ENCODE peak calls at places on chromosomes 11 and 22, in four cellular contexts. T, D, S and B are unnamed samples.

GRCh38 chr11:18203723-18204122 is 31.1 kb downstream of the MRGPRX4 start:
- DNase-seq in T (no peak), D (no peak), S (no peak), B (no peak)

GRCh38 chr22:44486538-44486937 is 11.5 kb downstream of the RTL6 start:
- DNase-seq in T (no peak), D (no peak), S (no peak), B (no peak)

GRCh38 chr11:102187416-102188125 is 77.3 kb downstream of the YAP1 start:
- DNase-seq in T (no peak), D (no peak), S (no peak), B (no peak)

GRCh38 chr11:20658135-20658534 is 11.3 kb upstream of the NELL1 start:
- DNase-seq in T (no peak), D (no peak), S (no peak), B (no peak)

GRCh38 chr11:6606471-6607189 is 3.1 kb downstream of the ILK start:
- DNase-seq in T (no peak), D (peak; percentile 97), S (peak; percentile 93), B (peak; percentile 94)

GRCh38 chr11:12278766-12279671 is 98.4 kb upstream of the PARVA start:
- DNase-seq in T (no peak), D (peak; percentile 4), S (no peak), B (peak; percentile 16)

GRCh38 chr22:41334951-41335635 is 33.8 kb downstream of the ZC3H7B start:
- DNase-seq in T (no peak), D (no peak), S (no peak), B (no peak)

GRCh38 chr11:125441648-125442410 is 54.2 kb downstream of the FEZ1 start:
- DNase-seq in T (no peak), D (no peak), S (no peak), B (no peak)

GRCh38 chr11:116173506-116173905 is 599.3 kb downstream of the BUD13 start:
- DNase-seq in T (no peak), D (no peak), S (no peak), B (no peak)

DNA sequence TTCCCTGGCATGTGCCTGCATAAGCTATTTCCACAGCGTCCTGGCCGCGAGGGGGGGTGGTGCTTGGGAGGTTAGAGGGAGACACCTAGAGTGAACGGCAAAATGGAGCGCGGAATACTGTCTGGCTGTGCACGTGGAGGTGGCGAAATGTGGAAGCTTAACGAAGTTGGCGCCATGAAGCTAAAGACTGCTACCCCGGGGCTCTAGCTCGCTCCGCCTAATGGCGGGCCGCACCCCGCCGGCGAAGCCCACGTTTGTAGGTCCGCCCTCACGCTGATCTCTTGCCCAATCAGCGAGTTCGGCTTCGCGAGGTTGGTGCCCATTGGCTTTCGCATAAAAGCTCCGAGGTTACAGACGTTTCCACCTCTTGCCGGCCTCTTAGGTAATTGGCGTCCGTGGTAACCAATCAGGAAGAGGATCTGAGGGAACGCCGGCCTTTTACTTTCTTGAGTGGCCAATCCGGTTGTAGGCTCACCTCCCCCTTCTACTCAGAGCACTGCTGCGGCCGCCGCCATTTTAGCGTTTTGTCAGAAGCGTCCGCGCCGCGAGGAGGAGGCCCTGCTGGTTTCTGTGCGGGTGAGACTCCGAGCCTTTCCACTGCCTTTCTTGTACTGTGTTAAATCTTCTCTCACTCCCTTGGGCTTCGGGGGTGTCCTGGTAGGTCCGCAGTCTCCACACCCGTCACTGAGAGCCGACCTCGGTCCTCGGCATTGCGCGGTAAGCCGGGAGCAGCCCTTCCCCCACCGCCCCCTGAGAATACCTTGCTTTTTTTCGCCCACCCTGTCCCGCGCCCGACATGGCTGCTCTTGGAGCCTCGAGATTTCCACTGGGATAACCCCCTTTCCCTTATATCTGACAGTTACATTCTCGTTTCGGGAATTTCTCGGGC is at the start of gene RBM4:
- DNase-seq in T (peak; percentile 92), D (peak; percentile 99), S (peak; percentile 99), B (peak; percentile 99)
- TF ChIP-seq POLR2A in T (no peak), D (peak; percentile 94), S (peak; percentile 94), B (peak; percentile 89)

DNA sequence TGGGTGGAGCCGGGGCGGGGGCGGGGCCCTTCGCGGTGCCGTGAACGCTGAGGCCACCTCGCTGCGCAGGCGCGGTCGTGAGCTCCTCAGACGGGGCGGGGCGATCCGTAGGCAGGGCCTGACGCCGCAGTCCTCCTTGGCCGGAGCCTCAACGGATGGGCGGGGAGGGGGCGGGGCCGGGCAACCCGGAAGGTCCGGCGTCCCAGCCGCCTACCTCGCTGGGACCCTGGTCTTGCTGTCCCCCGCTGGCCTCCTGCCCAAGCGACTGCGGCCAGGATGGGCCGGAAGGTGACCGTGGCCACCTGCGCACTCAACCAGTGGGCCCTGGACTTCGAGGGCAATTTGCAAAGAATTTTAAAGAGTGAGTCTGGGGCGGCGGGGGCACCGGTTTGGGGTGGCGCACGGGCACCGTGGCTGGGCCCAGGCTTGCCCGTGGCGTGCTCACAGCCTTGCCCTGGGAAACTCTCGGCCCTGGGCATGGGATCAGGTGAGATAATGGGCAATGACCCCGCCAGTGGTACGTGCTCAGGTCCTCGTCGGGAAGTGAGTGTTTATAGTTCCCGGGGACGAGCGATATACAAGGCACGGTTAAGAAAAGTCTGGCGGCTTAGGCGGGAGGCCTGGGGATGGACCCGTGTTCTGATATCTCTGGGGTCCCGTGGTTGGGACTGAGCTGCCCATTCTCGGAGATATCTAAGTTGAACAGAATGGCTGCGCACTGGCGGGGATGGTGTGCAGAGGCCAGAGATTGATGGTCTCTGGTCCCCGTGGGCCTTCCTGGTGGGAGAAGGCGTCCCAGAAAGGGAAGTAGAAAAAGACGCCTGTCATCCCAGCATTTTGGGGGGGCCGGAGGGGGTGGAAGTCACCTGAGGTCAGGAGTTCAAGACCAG is at the start of gene NADSYN1:
- DNase-seq in T (peak; percentile 81), D (peak; percentile 97), S (peak; percentile 94), B (peak; percentile 98)
- TF ChIP-seq POLR2A in T (no peak), D (no peak), S (peak; percentile 50), B (no peak)

GRCh38 chr22:36386900-36387663 is 685 bp downstream of the MYH9 start:
- DNase-seq in T (no peak), D (peak; percentile 55), S (no peak), B (peak; percentile 91)

GRCh38 chr22:36386351-36386899 is 1.3 kb downstream of the MYH9 start:
- DNase-seq in T (no peak), D (no peak), S (no peak), B (no peak)

GRCh38 chr22:36385491-36386350 is 2.0 kb downstream of the MYH9 start:
- DNase-seq in T (no peak), D (peak; percentile 74), S (peak; percentile 90), B (no peak)

GRCh38 chr22:36383110-36383581 is 4.6 kb downstream of the MYH9 start:
- DNase-seq in T (no peak), D (no peak), S (peak; percentile 74), B (no peak)

GRCh38 chr22:36384766-36385400 is 2.9 kb downstream of the MYH9 start:
- DNase-seq in T (no peak), D (peak; percentile 59), S (no peak), B (no peak)
- TF ChIP-seq POLR2A in T (no peak), D (peak; percentile 67), S (no peak), B (no peak)

DNA sequence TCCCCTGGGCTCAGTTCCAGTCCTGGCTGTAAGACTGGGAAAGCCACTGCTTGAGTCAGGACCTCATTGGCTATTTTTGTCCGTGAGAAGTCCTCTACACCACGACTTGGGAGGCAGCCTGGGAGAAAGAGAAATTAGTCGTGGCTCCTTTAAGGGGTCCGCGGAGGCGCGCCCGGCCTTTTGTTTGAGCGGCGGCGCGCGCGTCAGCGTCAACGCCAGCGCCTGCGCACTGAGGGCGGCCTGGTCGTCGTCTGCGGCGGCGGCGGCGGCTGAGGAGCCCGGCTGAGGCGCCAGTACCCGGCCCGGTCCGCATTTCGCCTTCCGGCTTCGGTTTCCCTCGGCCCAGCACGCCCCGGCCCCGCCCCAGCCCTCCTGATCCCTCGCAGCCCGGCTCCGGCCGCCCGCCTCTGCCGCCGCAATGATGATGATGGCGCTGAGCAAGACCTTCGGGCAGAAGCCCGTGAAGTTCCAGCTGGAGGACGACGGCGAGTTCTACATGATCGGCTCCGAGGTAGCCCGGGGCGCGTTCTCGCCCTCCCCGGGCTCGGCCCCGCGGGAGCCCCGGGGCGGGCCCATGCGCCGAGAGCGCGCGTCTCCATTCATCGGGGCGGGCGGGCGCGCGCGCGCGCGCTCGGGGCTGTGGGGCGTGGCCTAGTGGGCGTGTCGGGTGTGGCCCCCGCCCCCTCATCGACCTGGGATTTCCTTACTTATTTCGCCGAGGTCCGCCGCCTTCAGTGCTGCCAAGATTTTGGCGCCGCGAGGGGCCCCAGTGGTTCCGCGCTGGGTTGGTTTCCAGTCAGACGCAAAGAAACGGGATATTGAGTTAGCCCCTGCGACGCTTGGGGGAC is at the start of gene SMARCB1:
- DNase-seq in T (peak; percentile 51), D (peak; percentile 94), S (peak; percentile 80), B (peak; percentile 92)
- TF ChIP-seq POLR2A in T (no peak), D (peak; percentile 53), S (peak; percentile 35), B (no peak)

GRCh38 chr22:37804502-37804885 is 3.2 kb upstream of the GCAT start:
- DNase-seq in T (no peak), D (no peak), S (no peak), B (no peak)

GRCh38 chr22:37803636-37804371 is 3.9 kb upstream of the GCAT start:
- DNase-seq in T (no peak), D (no peak), S (no peak), B (no peak)

GRCh38 chr22:37806409-37807338 is 1.1 kb upstream of the GCAT start:
- DNase-seq in T (no peak), D (peak; percentile 49), S (peak; percentile 48), B (no peak)

GRCh38 chr22:37805878-37806277 is 1.9 kb upstream of the GCAT start:
- DNase-seq in T (no peak), D (no peak), S (no peak), B (no peak)

DNA sequence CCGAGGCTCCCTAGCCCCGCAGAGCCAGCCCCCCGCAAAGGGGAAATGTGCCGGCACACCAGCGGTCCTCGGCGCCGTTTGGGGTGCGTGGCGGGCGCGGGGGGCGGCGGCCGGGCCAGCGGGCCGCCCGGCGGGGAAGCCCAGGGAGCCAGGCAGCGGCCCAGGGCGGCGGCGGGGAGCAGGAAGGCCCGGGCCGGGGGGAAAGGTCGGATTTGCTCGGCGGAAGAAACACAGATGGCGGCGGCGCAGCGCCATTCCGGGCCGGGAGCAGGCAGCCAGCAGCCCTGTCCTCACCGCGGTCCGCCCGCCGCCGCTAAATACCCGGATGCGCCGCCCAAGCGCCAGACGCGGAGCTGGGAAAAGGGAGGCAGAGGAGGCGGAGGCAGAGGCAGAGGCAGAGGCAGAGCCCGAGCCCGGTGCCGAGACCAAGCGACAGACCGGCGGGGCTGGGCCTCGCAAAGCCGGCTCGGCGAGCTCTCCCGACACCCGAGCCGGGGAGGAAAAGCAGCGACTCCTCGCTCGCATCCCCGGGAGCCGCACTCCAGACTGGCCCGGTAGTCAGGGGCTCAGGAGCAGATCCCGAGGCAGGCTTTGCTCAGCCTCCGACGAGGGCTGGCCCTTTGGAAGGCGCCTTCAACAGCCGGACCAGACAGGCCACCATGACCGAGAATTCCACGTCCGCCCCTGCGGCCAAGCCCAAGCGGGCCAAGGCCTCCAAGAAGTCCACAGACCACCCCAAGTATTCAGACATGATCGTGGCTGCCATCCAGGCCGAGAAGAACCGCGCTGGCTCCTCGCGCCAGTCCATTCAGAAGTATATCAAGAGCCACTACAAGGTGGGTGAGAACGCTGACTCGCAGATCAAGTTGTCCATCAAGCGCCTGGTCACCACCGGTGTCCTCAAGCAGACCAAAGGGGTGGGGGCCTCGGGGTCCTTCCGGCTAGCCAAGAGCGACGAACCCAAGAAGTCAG is 2.6 kb upstream of the GCAT start:
- DNase-seq in T (no peak), D (peak; percentile 87), S (peak; percentile 90), B (peak; percentile 94)
- TF ChIP-seq POLR2A in T (no peak), D (peak; percentile 80), S (peak; percentile 89), B (peak; percentile 13)